ENCODE peak calls at places on chromosomes 12 and 14, in eight cellular contexts. One of them, this sample, is unnamed.

GRCh38 chr12:105462841-105463240 is 132.3 kb downstream of the C12orf75 start:
- DNase-seq in fibroblast of lung: peak
- DNase-seq in iPS DF 6.9: no peak
- DNase-seq in prostate gland: no peak
- DNase-seq in K562: no peak
- DNase-seq in tibial artery: no peak
- DNase-seq in AG10803: peak
- DNase-seq in aorta: no peak
- DNase-seq in this sample: no peak

GRCh38 chr12:2792670-2793500 is 1.9 kb upstream of the FKBP4 start:
- DNase-seq in AG10803: no peak
- DNase-seq in aorta: no peak
- DNase-seq in iPS DF 6.9: no peak
- DNase-seq in tibial artery: no peak
- DNase-seq in fibroblast of lung: no peak
- DNase-seq in prostate gland: no peak
- DNase-seq in K562: peak
- DNase-seq in this sample: no peak

GRCh38 chr12:130031571-130032189 is 127.9 kb upstream of the TMEM132D start:
- DNase-seq in fibroblast of lung: no peak
- DNase-seq in tibial artery: peak
- DNase-seq in prostate gland: no peak
- DNase-seq in aorta: no peak
- DNase-seq in iPS DF 6.9: peak
- DNase-seq in AG10803: peak
- DNase-seq in K562: peak
- DNase-seq in this sample: no peak

GRCh38 chr12:5123921-5124320 is 80.2 kb downstream of the KCNA5 start:
- DNase-seq in prostate gland: no peak
- DNase-seq in K562: no peak
- DNase-seq in AG10803: peak
- DNase-seq in fibroblast of lung: peak
- DNase-seq in tibial artery: no peak
- DNase-seq in aorta: no peak
- DNase-seq in iPS DF 6.9: no peak
- DNase-seq in this sample: no peak

GRCh38 chr12:30138483-30138882 is 354.7 kb upstream of the TMTC1 start:
- DNase-seq in K562: no peak
- DNase-seq in fibroblast of lung: peak
- DNase-seq in aorta: no peak
- DNase-seq in AG10803: no peak
- DNase-seq in tibial artery: no peak
- DNase-seq in prostate gland: no peak
- DNase-seq in iPS DF 6.9: peak
- DNase-seq in this sample: no peak

GRCh38 chr14:29810657-29811056 is 117.0 kb downstream of the PRKD1 start:
- DNase-seq in AG10803: peak
- DNase-seq in K562: no peak
- DNase-seq in tibial artery: no peak
- DNase-seq in fibroblast of lung: peak
- DNase-seq in iPS DF 6.9: no peak
- DNase-seq in aorta: no peak
- DNase-seq in prostate gland: no peak
- DNase-seq in this sample: no peak

GRCh38 chr12:67747869-67748760 is 99.6 kb downstream of the DYRK2 start:
- DNase-seq in K562: no peak
- DNase-seq in fibroblast of lung: peak
- DNase-seq in prostate gland: no peak
- DNase-seq in AG10803: peak
- DNase-seq in aorta: no peak
- DNase-seq in iPS DF 6.9: no peak
- DNase-seq in tibial artery: no peak
- DNase-seq in this sample: peak

GRCh38 chr12:67704071-67704470 is 55.5 kb downstream of the DYRK2 start:
- DNase-seq in K562: no peak
- DNase-seq in prostate gland: no peak
- DNase-seq in tibial artery: no peak
- DNase-seq in AG10803: no peak
- DNase-seq in aorta: no peak
- DNase-seq in iPS DF 6.9: no peak
- DNase-seq in fibroblast of lung: no peak
- DNase-seq in this sample: no peak

GRCh38 chr12:115023279-115023678 is 339.3 kb upstream of the TBX3 start:
- DNase-seq in K562: no peak
- DNase-seq in tibial artery: no peak
- DNase-seq in AG10803: peak
- DNase-seq in iPS DF 6.9: no peak
- DNase-seq in aorta: no peak
- DNase-seq in fibroblast of lung: peak
- DNase-seq in prostate gland: no peak
- DNase-seq in this sample: no peak

GRCh38 chr12:110546339-110546738 is 36.8 kb downstream of the PPTC7 start:
- DNase-seq in fibroblast of lung: peak
- DNase-seq in iPS DF 6.9: no peak
- DNase-seq in K562: no peak
- DNase-seq in aorta: no peak
- DNase-seq in AG10803: peak
- DNase-seq in prostate gland: no peak
- DNase-seq in tibial artery: no peak
- DNase-seq in this sample: peak

GRCh38 chr12:23049180-23049579 is 424.2 kb downstream of the ETNK1 start:
- DNase-seq in fibroblast of lung: peak
- DNase-seq in prostate gland: no peak
- DNase-seq in K562: no peak
- DNase-seq in AG10803: no peak
- DNase-seq in tibial artery: no peak
- DNase-seq in aorta: no peak
- DNase-seq in iPS DF 6.9: no peak
- DNase-seq in this sample: no peak

GRCh38 chr12:42904683-42905418 is 315.3 kb upstream of the PRICKLE1 start:
- DNase-seq in AG10803: no peak
- DNase-seq in iPS DF 6.9: no peak
- DNase-seq in prostate gland: no peak
- DNase-seq in tibial artery: no peak
- DNase-seq in aorta: no peak
- DNase-seq in K562: no peak
- DNase-seq in fibroblast of lung: no peak
- DNase-seq in this sample: no peak

GRCh38 chr12:112182499-112182898 is 57.1 kb downstream of the TRAFD1 start:
- DNase-seq in iPS DF 6.9: no peak
- DNase-seq in fibroblast of lung: peak
- DNase-seq in aorta: no peak
- DNase-seq in tibial artery: no peak
- DNase-seq in AG10803: peak
- DNase-seq in prostate gland: no peak
- DNase-seq in K562: no peak
- DNase-seq in this sample: no peak

GRCh38 chr12:94099191-94099983 is 49.0 kb upstream of the PLXNC1 start:
- DNase-seq in fibroblast of lung: peak
- DNase-seq in K562: peak
- DNase-seq in prostate gland: no peak
- DNase-seq in AG10803: peak
- DNase-seq in tibial artery: no peak
- DNase-seq in iPS DF 6.9: no peak
- DNase-seq in aorta: no peak
- DNase-seq in this sample: no peak

GRCh38 chr14:74976264-74977113 is 21.1 kb upstream of the PGF start:
- DNase-seq in aorta: no peak
- DNase-seq in AG10803: no peak
- DNase-seq in fibroblast of lung: no peak
- DNase-seq in tibial artery: no peak
- DNase-seq in K562: peak
- DNase-seq in iPS DF 6.9: no peak
- DNase-seq in prostate gland: no peak
- DNase-seq in this sample: no peak

GRCh38 chr14:26276757-26277156 is 321.1 kb downstream of the NOVA1 start:
- DNase-seq in K562: no peak
- DNase-seq in prostate gland: no peak
- DNase-seq in aorta: no peak
- DNase-seq in AG10803: no peak
- DNase-seq in fibroblast of lung: no peak
- DNase-seq in tibial artery: no peak
- DNase-seq in iPS DF 6.9: peak
- DNase-seq in this sample: no peak

GRCh38 chr12:34214011-34214410 is 191.7 kb downstream of the ALG10 start:
- DNase-seq in prostate gland: no peak
- DNase-seq in tibial artery: no peak
- DNase-seq in iPS DF 6.9: no peak
- DNase-seq in AG10803: no peak
- DNase-seq in K562: no peak
- DNase-seq in fibroblast of lung: no peak
- DNase-seq in aorta: no peak
- DNase-seq in this sample: no peak

DNA sequence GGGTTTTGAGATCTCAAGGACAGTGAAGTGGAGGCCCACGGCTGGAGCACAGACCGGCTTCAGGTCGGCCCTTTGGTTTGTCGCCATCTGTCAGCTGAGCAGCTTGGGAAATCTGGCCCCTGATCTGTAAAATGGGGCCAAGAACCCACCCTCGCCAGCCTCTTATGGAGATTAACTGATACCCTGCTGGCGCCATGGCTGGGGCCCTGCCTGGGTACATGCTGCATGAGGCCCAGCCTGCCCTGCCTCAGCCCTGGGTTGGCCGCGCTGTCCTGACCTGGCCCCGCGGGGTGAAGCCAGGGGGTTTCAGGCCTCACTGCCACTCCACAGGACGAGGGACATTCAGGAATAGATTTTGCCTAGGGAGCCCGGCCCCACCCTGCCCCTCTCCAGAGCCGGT is 33.9 kb upstream of the MEG3 start:
- DNase-seq in prostate gland: no peak
- DNase-seq in tibial artery: no peak
- DNase-seq in K562: no peak
- DNase-seq in fibroblast of lung: no peak
- DNase-seq in aorta: peak
- DNase-seq in AG10803: no peak
- DNase-seq in iPS DF 6.9: no peak
- DNase-seq in this sample: no peak
- H3K4me3 ChIP-seq in prostate gland: no peak
- H3K4me3 ChIP-seq in tibial artery: no peak
- H3K4me3 ChIP-seq in K562: no peak
- H3K4me3 ChIP-seq in fibroblast of lung: no peak
- H3K4me3 ChIP-seq in aorta: no peak
- H3K4me3 ChIP-seq in AG10803: no peak
- H3K4me3 ChIP-seq in iPS DF 6.9: no peak
- H3K4me3 ChIP-seq in this sample: no peak

DNA sequence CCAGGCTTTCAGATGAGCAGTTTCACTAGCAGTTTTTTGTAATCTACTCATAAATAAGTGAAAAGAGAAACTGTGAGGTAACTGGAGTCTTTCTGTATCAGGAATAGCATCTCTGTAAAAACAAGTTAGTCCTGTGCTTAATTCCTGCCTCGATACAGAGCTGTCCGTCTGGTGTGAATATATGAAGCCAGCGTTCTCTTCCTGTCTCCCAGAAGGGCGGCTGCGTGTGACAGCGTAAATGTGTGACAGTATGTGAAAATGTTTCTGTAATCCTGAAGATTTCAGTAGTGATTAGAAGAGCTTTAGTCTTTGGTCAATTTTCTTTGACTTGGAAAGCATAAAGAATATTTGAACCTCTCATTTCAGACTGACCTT is 150.3 kb downstream of the FBXL14 start:
- DNase-seq in AG10803: no peak
- DNase-seq in prostate gland: no peak
- DNase-seq in aorta: no peak
- DNase-seq in K562: no peak
- DNase-seq in iPS DF 6.9: no peak
- DNase-seq in tibial artery: no peak
- DNase-seq in fibroblast of lung: no peak
- DNase-seq in this sample: peak
- H3K4me3 ChIP-seq in AG10803: no peak
- H3K4me3 ChIP-seq in prostate gland: no peak
- H3K4me3 ChIP-seq in aorta: no peak
- H3K4me3 ChIP-seq in K562: no peak
- H3K4me3 ChIP-seq in iPS DF 6.9: no peak
- H3K4me3 ChIP-seq in tibial artery: peak
- H3K4me3 ChIP-seq in fibroblast of lung: no peak
- H3K4me3 ChIP-seq in this sample: peak

DNA sequence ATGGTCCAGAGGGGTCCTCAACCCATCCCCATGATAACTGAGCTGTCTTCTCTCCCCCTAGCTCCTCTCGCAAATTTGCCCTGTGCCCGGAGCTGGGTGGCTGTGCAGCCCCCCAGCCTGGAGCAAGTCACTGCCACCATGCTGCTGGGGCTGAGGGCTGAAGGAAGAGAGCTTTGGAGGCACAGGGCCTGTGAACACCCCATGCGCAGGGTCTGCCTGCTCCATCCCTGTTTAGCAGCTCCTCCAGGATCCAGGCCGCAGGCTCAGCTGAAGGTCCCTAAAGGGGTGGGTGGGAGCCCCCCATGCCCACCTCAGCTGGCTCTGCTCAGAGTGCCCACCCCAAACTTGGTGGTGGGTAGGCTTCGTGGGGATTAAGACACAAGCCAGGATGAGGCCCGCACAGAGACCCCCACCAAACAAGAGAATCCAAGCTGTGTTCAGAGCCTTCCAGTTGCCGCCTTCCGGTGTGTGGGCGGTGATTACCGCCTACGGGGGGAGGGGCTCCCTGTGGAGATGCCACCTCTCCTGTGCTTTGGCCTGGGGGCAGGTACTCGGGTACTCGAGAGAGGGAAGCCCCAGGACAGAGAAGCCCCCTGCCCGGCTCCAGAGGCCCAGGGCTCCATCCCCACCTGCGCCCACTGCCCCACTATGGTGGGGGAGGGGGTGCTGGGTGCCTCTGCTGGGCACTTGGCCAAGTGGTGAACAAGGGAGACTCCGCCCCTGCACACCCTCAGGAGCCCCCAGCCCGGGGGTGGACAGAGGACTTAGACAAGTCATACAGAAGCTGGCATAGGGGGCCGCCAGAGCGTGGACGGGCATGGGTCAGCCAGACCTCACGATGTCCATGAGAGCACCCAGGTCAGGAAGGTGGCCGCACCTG is 1.4 kb upstream of the JAG2 start:
- DNase-seq in iPS DF 6.9: no peak
- DNase-seq in tibial artery: no peak
- DNase-seq in prostate gland: no peak
- DNase-seq in aorta: no peak
- DNase-seq in AG10803: no peak
- DNase-seq in fibroblast of lung: no peak
- DNase-seq in K562: no peak
- DNase-seq in this sample: no peak
- H3K4me3 ChIP-seq in iPS DF 6.9: no peak
- H3K4me3 ChIP-seq in tibial artery: no peak
- H3K4me3 ChIP-seq in prostate gland: no peak
- H3K4me3 ChIP-seq in aorta: no peak
- H3K4me3 ChIP-seq in AG10803: no peak
- H3K4me3 ChIP-seq in fibroblast of lung: no peak
- H3K4me3 ChIP-seq in K562: no peak
- H3K4me3 ChIP-seq in this sample: no peak

DNA sequence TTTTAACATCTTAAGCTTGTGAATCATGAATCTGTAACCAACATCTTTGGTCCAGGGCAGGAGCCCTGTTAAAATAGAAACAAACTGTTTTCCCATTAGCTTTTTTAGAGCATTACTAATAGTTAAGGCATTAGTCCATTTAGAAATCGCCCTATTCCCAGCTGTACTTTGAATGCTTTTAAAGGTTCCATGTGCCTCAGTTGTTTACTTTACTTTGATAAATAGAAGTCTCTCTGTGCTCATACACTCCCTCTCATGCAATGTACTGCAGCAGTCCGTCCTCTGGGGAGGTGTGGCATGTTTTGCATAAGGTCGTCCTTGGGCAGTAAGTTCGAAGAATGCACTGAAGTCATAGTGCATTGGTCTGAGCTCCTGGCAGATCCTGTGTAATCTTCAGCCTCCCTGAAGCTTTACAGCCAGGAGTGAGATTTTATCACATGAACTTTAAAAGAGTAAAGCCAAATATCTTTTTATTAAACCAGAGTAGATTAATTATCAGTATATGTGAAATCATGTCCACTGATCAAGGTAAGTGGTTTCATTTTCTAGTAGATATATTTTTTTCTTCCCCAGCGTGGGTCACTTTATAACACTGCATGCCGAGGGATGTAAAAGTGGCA is 134.7 kb downstream of the FGD4 start:
- DNase-seq in aorta: peak
- DNase-seq in tibial artery: peak
- DNase-seq in AG10803: peak
- DNase-seq in K562: no peak
- DNase-seq in iPS DF 6.9: no peak
- DNase-seq in prostate gland: peak
- DNase-seq in fibroblast of lung: peak
- DNase-seq in this sample: peak
- H3K4me3 ChIP-seq in aorta: peak
- H3K4me3 ChIP-seq in tibial artery: peak
- H3K4me3 ChIP-seq in AG10803: peak
- H3K4me3 ChIP-seq in K562: no peak
- H3K4me3 ChIP-seq in iPS DF 6.9: no peak
- H3K4me3 ChIP-seq in prostate gland: peak
- H3K4me3 ChIP-seq in fibroblast of lung: peak
- H3K4me3 ChIP-seq in this sample: peak

This sample was measured in retinal pigment epithelial cell.